ENCODE peak calls at places on chromosomes 1 and 21, in four cellular contexts. Q is effector memory CD4-positive, alpha-beta T cell; S is NCI-H1417; N is hepatic stellate cell. B is an unnamed sample.

GRCh38 chr1:22704440-22705067 is 6.1 kb upstream of the EPHB2 start:
- DNase-seq in S (peak; percentile 79), N (peak; percentile 92), Q (peak; percentile 25), B (peak; percentile 82)

GRCh38 chr1:208058212-208059155 is 147.6 kb upstream of the CD34 start:
- DNase-seq in N (no peak), S (no peak), Q (no peak), B (peak; percentile 54)

GRCh38 chr1:159009704-159010361 is at the start of gene IFI16:
- DNase-seq in S (no peak), N (peak; percentile 81), Q (peak; percentile 33), B (peak; percentile 12)

GRCh38 chr1:200751717-200752116 is 13.0 kb downstream of the CAMSAP2 start:
- DNase-seq in Q (no peak), S (no peak), N (no peak), B (no peak)

GRCh38 chr1:161177112-161177935 is at the start of gene B4GALT3:
- DNase-seq in S (peak; percentile 97), Q (peak; percentile 86), N (peak; percentile 94), B (peak; percentile 91)

GRCh38 chr1:17826165-17826488 is 71.0 kb downstream of the ACTL8 start:
- DNase-seq in S (peak; percentile 12), N (peak; percentile 77), Q (no peak), B (no peak)

GRCh38 chr1:60132985-60133673 is 59.6 kb upstream of the C1orf87 start:
- DNase-seq in N (peak; percentile 21), S (no peak), Q (no peak), B (no peak)

GRCh38 chr21:42453301-42454220 is 42.5 kb downstream of the RSPH1 start:
- DNase-seq in Q (no peak), S (no peak), N (no peak), B (no peak)

GRCh38 chr1:12179111-12179519 is 12.3 kb downstream of the TNFRSF1B start:
- DNase-seq in S (no peak), N (peak; percentile 94), Q (peak; percentile 92), B (no peak)

GRCh38 chr21:32520885-32521735 is 64.2 kb downstream of the TCP10L start:
- DNase-seq in S (no peak), Q (no peak), N (peak; percentile 88), B (no peak)

GRCh38 chr1:167088746-167089417 is 1.3 kb downstream of the GPA33 start:
- DNase-seq in Q (no peak), S (no peak), N (no peak), B (no peak)

GRCh38 chr1:174794861-174795260 is 204.9 kb upstream of the CACYBP start:
- DNase-seq in Q (no peak), N (no peak), S (peak; percentile 86), B (no peak)

GRCh38 chr1:228410015-228410414 is 3.4 kb upstream of the TRIM11 start:
- DNase-seq in S (no peak), Q (no peak), N (no peak), B (no peak)

GRCh38 chr1:84379128-84379527 is 19.2 kb upstream of the DNASE2B start:
- DNase-seq in Q (no peak), S (no peak), N (no peak), B (no peak)

GRCh38 chr1:203025721-203026665 is at the start of gene PPFIA4:
- DNase-seq in Q (peak; percentile 76), S (peak; percentile 99), N (peak; percentile 91), B (peak; percentile 92)

GRCh38 chr1:60052634-60053033 is 20.9 kb downstream of the C1orf87 start:
- DNase-seq in N (no peak), S (no peak), Q (no peak), B (no peak)

GRCh38 chr1:194171596-194171995 is 985.2 kb upstream of the B3GALT2 start:
- DNase-seq in N (no peak), S (no peak), Q (no peak), B (no peak)

GRCh38 chr1:232183802-232184201 is 446.1 kb downstream of the SIPA1L2 start:
- DNase-seq in S (no peak), Q (no peak), N (no peak), B (no peak)

GRCh38 chr1:235486321-235486720 is 17.9 kb downstream of the B3GALNT2 start:
- DNase-seq in Q (no peak), S (no peak), N (no peak), B (no peak)

GRCh38 chr1:109201123-109201703 is 12.5 kb upstream of the SARS1 start:
- DNase-seq in Q (no peak), N (peak; percentile 83), S (peak; percentile 34), B (peak; percentile 40)

GRCh38 chr1:185238447-185238846 is 78.6 kb downstream of the IVNS1ABP start:
- DNase-seq in N (no peak), S (no peak), Q (no peak), B (no peak)

GRCh38 chr21:44956356-44957046 is 16.7 kb downstream of the SLX9 start:
- DNase-seq in Q (no peak), N (no peak), S (no peak), B (no peak)

GRCh38 chr21:41967708-41968107 is 13.9 kb upstream of the C2CD2 start:
- DNase-seq in Q (no peak), N (no peak), S (no peak), B (no peak)

GRCh38 chr1:71093938-71094337 is 13.1 kb upstream of the ZRANB2 start:
- DNase-seq in S (no peak), N (no peak), Q (no peak), B (peak; percentile 5)

GRCh38 chr1:28112388-28113311 is 24.2 kb upstream of the EYA3 start:
- DNase-seq in Q (no peak), N (peak; percentile 60), S (no peak), B (no peak)

GRCh38 chr1:159925713-159926066 is 383 bp upstream of the TAGLN2 start:
- DNase-seq in S (no peak), N (no peak), Q (no peak), B (no peak)

GRCh38 chr1:19656780-19657475 is 7.7 kb upstream of the HTR6 start:
- DNase-seq in N (no peak), S (no peak), Q (no peak), B (no peak)

GRCh38 chr1:25486602-25487001 is 55.9 kb downstream of the MACO1 start:
- DNase-seq in S (peak; percentile 79), N (no peak), Q (no peak), B (no peak)

GRCh38 chr1:71600023-71600422 is 519.2 kb upstream of the ZRANB2 start:
- DNase-seq in Q (no peak), N (no peak), S (no peak), B (no peak)

GRCh38 chr1:230867903-230868735 is at the start of gene C1orf198:
- DNase-seq in S (peak; percentile 35), N (peak; percentile 75), Q (peak; percentile 69), B (peak; percentile 64)

GRCh38 chr1:48488721-48489120 is 16.7 kb upstream of the SPATA6 start:
- DNase-seq in N (no peak), Q (no peak), S (no peak), B (no peak)

GRCh38 chr1:2908561-2908960 is 107.1 kb upstream of the TTC34 start:
- DNase-seq in N (no peak), Q (no peak), S (no peak), B (no peak)

GRCh38 chr1:201848230-201848629 is 19.3 kb downstream of the IPO9 start:
- DNase-seq in S (no peak), N (no peak), Q (no peak), B (no peak)

B was measured in NCI-H2081.